ENCODE peak calls at places on chromosomes 4 and X, in five cellular contexts. N, J, C, L and S are unnamed samples.

GRCh38 chrX:133390647-133391046 is 24.6 kb downstream of the GPC4 start:
- DNase-seq in N (no peak), J (no peak), C (no peak), L (no peak), S (no peak)

GRCh38 chr4:123622572-123622971 is 226.0 kb downstream of the SPRY1 start:
- DNase-seq in N (no peak), J (no peak), C (no peak), L (no peak), S (no peak)

GRCh38 chrX:48574270-48575266 is at the start of gene RBM3:
- DNase-seq in N (peak), J (peak), C (peak), L (peak), S (peak)

GRCh38 chr4:69858683-69859082 is 1.3 kb downstream of the SULT1E1 start:
- DNase-seq in N (no peak), J (no peak), C (no peak), L (peak), S (no peak)

GRCh38 chr4:123216946-123217345 is 179.6 kb upstream of the SPRY1 start:
- DNase-seq in N (no peak), J (no peak), C (no peak), L (no peak), S (no peak)

GRCh38 chr4:85200106-85200505 is 233.6 kb upstream of the WDFY3 start:
- DNase-seq in N (no peak), J (no peak), C (no peak), L (no peak), S (no peak)

GRCh38 chr4:118968006-118968405 is 79.4 kb downstream of the SYNPO2 start:
- DNase-seq in N (peak), J (peak), C (no peak), L (peak), S (peak)

GRCh38 chr4:108053281-108053701 is 63.6 kb downstream of the HADH start:
- DNase-seq in N (no peak), J (no peak), C (no peak), L (no peak), S (no peak)

GRCh38 chr4:184453402-184454160 is 20.8 kb downstream of the IRF2 start:
- DNase-seq in N (no peak), J (no peak), C (no peak), L (peak), S (peak)